ENCODE peak calls at places on chromosomes 4 and X, in five cellular contexts. A is naive thymus-derived CD4-positive, alpha-beta T cell; M is HTR-8/SVneo; P is choroid plexus epithelial cell; E is heart right ventricle. V is an unnamed sample.

GRCh38 chr4:57131849-57132745 is 21.9 kb upstream of the IGFBP7 start:
- DNase-seq in A (no peak), M (no peak), P (peak; percentile 46), E (no peak), V (no peak)

GRCh38 chrX:15988661-15989603 is 134.3 kb upstream of the AP1S2 start:
- DNase-seq in A (no peak), M (peak; percentile 9), P (peak; percentile 53), E (no peak), V (no peak)

GRCh38 chr4:48968814-48969213 is 17.3 kb upstream of the CWH43 start:
- DNase-seq in A (no peak), M (no peak), P (peak; percentile 86), E (no peak), V (no peak)

GRCh38 chr4:153488006-153488718 is 22.0 kb downstream of the TMEM131L start:
- DNase-seq in A (peak; percentile 51), M (no peak), P (peak; percentile 50), E (no peak), V (no peak)

GRCh38 chr4:106409901-106410889 is 41.6 kb upstream of the GIMD1 start:
- DNase-seq in A (no peak), M (peak; percentile 2), P (no peak), E (no peak), V (no peak)

GRCh38 chr4:110510955-110511544 is 35.1 kb downstream of the ENPEP start:
- DNase-seq in A (no peak), M (peak; percentile 37), P (peak; percentile 83), E (no peak), V (no peak)

GRCh38 chr4:121370729-121371325 is 10.0 kb downstream of the QRFPR start:
- DNase-seq in A (no peak), M (no peak), P (peak; percentile 67), E (no peak), V (peak; percentile 40)

GRCh38 chr4:35325908-35326453 is 918.3 kb downstream of the ARAP2 start:
- DNase-seq in A (no peak), M (no peak), P (no peak), E (no peak), V (no peak)

GRCh38 chr4:71441186-71442169 is 102.7 kb downstream of the SLC4A4 start:
- DNase-seq in A (no peak), M (no peak), P (peak; percentile 24), E (no peak), V (no peak)

GRCh38 chrX:41153453-41153852 is 68.2 kb downstream of the USP9X start:
- DNase-seq in A (no peak), M (no peak), P (peak; percentile 67), E (no peak), V (no peak)

GRCh38 chr4:99832313-99832712 is 15.7 kb downstream of the DAPP1 start:
- DNase-seq in A (no peak), M (no peak), P (no peak), E (no peak), V (no peak)

GRCh38 chrX:82748901-82749505 is 759.1 kb upstream of the POU3F4 start:
- DNase-seq in A (no peak), M (peak; percentile 0), P (no peak), E (no peak), V (no peak)

GRCh38 chrX:7372843-7373525 is 225.0 kb upstream of the PUDP start:
- DNase-seq in A (no peak), M (peak; percentile 23), P (peak; percentile 29), E (no peak), V (no peak)

GRCh38 chr4:3168029-3168428 is 80.9 kb upstream of the MSANTD1 start:
- DNase-seq in A (no peak), M (no peak), P (peak; percentile 72), E (no peak), V (no peak)

GRCh38 chrX:21723097-21723496 is 34.8 kb downstream of the SMPX start:
- DNase-seq in A (no peak), M (no peak), P (no peak), E (no peak), V (no peak)

GRCh38 chrX:18278448-18278847 is 57.8 kb upstream of the BEND2 start:
- DNase-seq in A (no peak), M (no peak), P (no peak), E (no peak), V (no peak)

GRCh38 chr4:83417566-83417965 is 38.1 kb downstream of the HELQ start:
- DNase-seq in A (no peak), M (no peak), P (no peak), E (no peak), V (no peak)

GRCh38 chr4:118994030-118994429 is 105.4 kb downstream of the SYNPO2 start:
- DNase-seq in A (no peak), M (no peak), P (peak; percentile 19), E (no peak), V (peak; percentile 67)

GRCh38 chr4:19301527-19301926 is 950.2 kb upstream of the SLIT2 start:
- DNase-seq in A (no peak), M (no peak), P (peak; percentile 62), E (no peak), V (no peak)

GRCh38 chr4:56752985-56753384 is 68.5 kb downstream of the SPINK2 start:
- DNase-seq in A (no peak), M (no peak), P (no peak), E (no peak), V (no peak)

GRCh38 chr4:138233313-138233712 is 8.8 kb downstream of the SLC7A11 start:
- DNase-seq in A (no peak), M (no peak), P (no peak), E (no peak), V (no peak)

GRCh38 chrX:107714196-107714811 is 61.3 kb downstream of the TSC22D3 start:
- DNase-seq in A (peak; percentile 32), M (no peak), P (peak; percentile 57), E (no peak), V (no peak)

GRCh38 chrX:129833153-129834004 is 10.3 kb downstream of the ZDHHC9 start:
- DNase-seq in A (no peak), M (no peak), P (peak; percentile 81), E (no peak), V (no peak)

GRCh38 chr4:186948361-186949291 is 225.0 kb upstream of the FAT1 start:
- DNase-seq in A (no peak), M (peak; percentile 71), P (peak; percentile 54), E (peak; percentile 13), V (no peak)

V was measured in ovary.